ENCODE peak calls at places on chromosomes 2 and 18, in five cellular contexts. One of them, this sample, is unnamed.

GRCh38 chr2:171778515-171778914 is 91.2 kb downstream of the DYNC1I2 start:
- DNase-seq in RWPE2: no peak
- DNase-seq in stimulated activated CD8-positive, alpha-beta memory T cell treated with anti-CD3 and anti-CD28 coated beads, Interleukin-15, amount 100 ng/mL, for 24 hours: no peak
- DNase-seq in astrocyte of the hippocampus: no peak
- DNase-seq in A549: no peak
- DNase-seq in this sample: no peak

GRCh38 chr2:159775006-159775405 is 23.0 kb downstream of the CD302 start:
- DNase-seq in RWPE2: no peak
- DNase-seq in stimulated activated CD8-positive, alpha-beta memory T cell treated with anti-CD3 and anti-CD28 coated beads, Interleukin-15, amount 100 ng/mL, for 24 hours: no peak
- DNase-seq in astrocyte of the hippocampus: no peak
- DNase-seq in A549: no peak
- DNase-seq in this sample: no peak

GRCh38 chr2:239193925-239194687 is 206.7 kb downstream of the HDAC4 start:
- DNase-seq in RWPE2: no peak
- DNase-seq in stimulated activated CD8-positive, alpha-beta memory T cell treated with anti-CD3 and anti-CD28 coated beads, Interleukin-15, amount 100 ng/mL, for 24 hours: no peak
- DNase-seq in astrocyte of the hippocampus: no peak
- DNase-seq in A549: no peak
- DNase-seq in this sample: no peak

GRCh38 chr2:152411154-152411553 is 76.2 kb downstream of the FMNL2 start:
- DNase-seq in RWPE2: no peak
- DNase-seq in stimulated activated CD8-positive, alpha-beta memory T cell treated with anti-CD3 and anti-CD28 coated beads, Interleukin-15, amount 100 ng/mL, for 24 hours: no peak
- DNase-seq in astrocyte of the hippocampus: no peak
- DNase-seq in A549: no peak
- DNase-seq in this sample: no peak

GRCh38 chr2:45018033-45018432 is 8.8 kb upstream of the SIX2 start:
- DNase-seq in RWPE2: no peak
- DNase-seq in stimulated activated CD8-positive, alpha-beta memory T cell treated with anti-CD3 and anti-CD28 coated beads, Interleukin-15, amount 100 ng/mL, for 24 hours: no peak
- DNase-seq in astrocyte of the hippocampus: no peak
- DNase-seq in A549: no peak
- DNase-seq in this sample: no peak

GRCh38 chr2:151029406-151030157 is 232.1 kb downstream of the RBM43 start:
- DNase-seq in RWPE2: no peak
- DNase-seq in stimulated activated CD8-positive, alpha-beta memory T cell treated with anti-CD3 and anti-CD28 coated beads, Interleukin-15, amount 100 ng/mL, for 24 hours: no peak
- DNase-seq in astrocyte of the hippocampus: peak; percentile 35
- DNase-seq in A549: no peak
- DNase-seq in this sample: no peak

GRCh38 chr2:176960736-176961135 is 251.9 kb upstream of the HNRNPA3 start:
- DNase-seq in RWPE2: no peak
- DNase-seq in stimulated activated CD8-positive, alpha-beta memory T cell treated with anti-CD3 and anti-CD28 coated beads, Interleukin-15, amount 100 ng/mL, for 24 hours: no peak
- DNase-seq in astrocyte of the hippocampus: peak; percentile 5
- DNase-seq in A549: no peak
- DNase-seq in this sample: no peak

GRCh38 chr2:15313657-15314056 is 247.5 kb downstream of the NBAS start:
- DNase-seq in RWPE2: no peak
- DNase-seq in stimulated activated CD8-positive, alpha-beta memory T cell treated with anti-CD3 and anti-CD28 coated beads, Interleukin-15, amount 100 ng/mL, for 24 hours: no peak
- DNase-seq in astrocyte of the hippocampus: peak; percentile 72
- DNase-seq in A549: no peak
- DNase-seq in this sample: no peak

GRCh38 chr2:71154798-71155197 is 24.4 kb downstream of the MPHOSPH10 start:
- DNase-seq in RWPE2: no peak
- DNase-seq in stimulated activated CD8-positive, alpha-beta memory T cell treated with anti-CD3 and anti-CD28 coated beads, Interleukin-15, amount 100 ng/mL, for 24 hours: no peak
- DNase-seq in astrocyte of the hippocampus: no peak
- DNase-seq in A549: peak; percentile 32
- DNase-seq in this sample: no peak

GRCh38 chr2:26649322-26649721 is 8.2 kb upstream of the CIB4 start:
- DNase-seq in RWPE2: no peak
- DNase-seq in stimulated activated CD8-positive, alpha-beta memory T cell treated with anti-CD3 and anti-CD28 coated beads, Interleukin-15, amount 100 ng/mL, for 24 hours: no peak
- DNase-seq in astrocyte of the hippocampus: no peak
- DNase-seq in A549: no peak
- DNase-seq in this sample: no peak

GRCh38 chr2:44016282-44016681 is 20.5 kb upstream of the LRPPRC start:
- DNase-seq in RWPE2: no peak
- DNase-seq in stimulated activated CD8-positive, alpha-beta memory T cell treated with anti-CD3 and anti-CD28 coated beads, Interleukin-15, amount 100 ng/mL, for 24 hours: no peak
- DNase-seq in astrocyte of the hippocampus: peak; percentile 82
- DNase-seq in A549: no peak
- DNase-seq in this sample: peak; percentile 16

GRCh38 chr18:46566111-46566510 is 90.9 kb downstream of the LOXHD1 start:
- DNase-seq in RWPE2: no peak
- DNase-seq in stimulated activated CD8-positive, alpha-beta memory T cell treated with anti-CD3 and anti-CD28 coated beads, Interleukin-15, amount 100 ng/mL, for 24 hours: no peak
- DNase-seq in astrocyte of the hippocampus: no peak
- DNase-seq in A549: no peak
- DNase-seq in this sample: no peak

GRCh38 chr2:150598383-150598782 is 110.9 kb upstream of the RND3 start:
- DNase-seq in RWPE2: no peak
- DNase-seq in stimulated activated CD8-positive, alpha-beta memory T cell treated with anti-CD3 and anti-CD28 coated beads, Interleukin-15, amount 100 ng/mL, for 24 hours: no peak
- DNase-seq in astrocyte of the hippocampus: peak; percentile 29
- DNase-seq in A549: no peak
- DNase-seq in this sample: no peak

GRCh38 chr2:69716555-69717120 is 25.3 kb upstream of the ANXA4 start:
- DNase-seq in RWPE2: no peak
- DNase-seq in stimulated activated CD8-positive, alpha-beta memory T cell treated with anti-CD3 and anti-CD28 coated beads, Interleukin-15, amount 100 ng/mL, for 24 hours: no peak
- DNase-seq in astrocyte of the hippocampus: peak; percentile 32
- DNase-seq in A549: no peak
- DNase-seq in this sample: no peak

GRCh38 chr2:201698588-201699226 is at the start of gene MPP4:
- DNase-seq in RWPE2: no peak
- DNase-seq in stimulated activated CD8-positive, alpha-beta memory T cell treated with anti-CD3 and anti-CD28 coated beads, Interleukin-15, amount 100 ng/mL, for 24 hours: no peak
- DNase-seq in astrocyte of the hippocampus: peak; percentile 38
- DNase-seq in A549: no peak
- DNase-seq in this sample: no peak

GRCh38 chr2:96685285-96685591 is 42.7 kb downstream of the FER1L5 start:
- DNase-seq in RWPE2: no peak
- DNase-seq in stimulated activated CD8-positive, alpha-beta memory T cell treated with anti-CD3 and anti-CD28 coated beads, Interleukin-15, amount 100 ng/mL, for 24 hours: no peak
- DNase-seq in astrocyte of the hippocampus: no peak
- DNase-seq in A549: no peak
- DNase-seq in this sample: no peak

GRCh38 chr2:151826737-151827157 is 1.5 kb downstream of the ARL5A start:
- DNase-seq in RWPE2: no peak
- DNase-seq in stimulated activated CD8-positive, alpha-beta memory T cell treated with anti-CD3 and anti-CD28 coated beads, Interleukin-15, amount 100 ng/mL, for 24 hours: no peak
- DNase-seq in astrocyte of the hippocampus: peak; percentile 29
- DNase-seq in A549: no peak
- DNase-seq in this sample: no peak

GRCh38 chr2:240800241-240800640 is 19.8 kb downstream of the KIF1A start:
- DNase-seq in RWPE2: no peak
- DNase-seq in stimulated activated CD8-positive, alpha-beta memory T cell treated with anti-CD3 and anti-CD28 coated beads, Interleukin-15, amount 100 ng/mL, for 24 hours: no peak
- DNase-seq in astrocyte of the hippocampus: peak; percentile 96
- DNase-seq in A549: no peak
- DNase-seq in this sample: no peak

GRCh38 chr2:240714747-240715725 is 23.4 kb downstream of the AQP12A start:
- DNase-seq in RWPE2: no peak
- DNase-seq in stimulated activated CD8-positive, alpha-beta memory T cell treated with anti-CD3 and anti-CD28 coated beads, Interleukin-15, amount 100 ng/mL, for 24 hours: no peak
- DNase-seq in astrocyte of the hippocampus: no peak
- DNase-seq in A549: no peak
- DNase-seq in this sample: no peak

GRCh38 chr2:144875996-144876395 is 356.1 kb upstream of the ZEB2 start:
- DNase-seq in RWPE2: no peak
- DNase-seq in stimulated activated CD8-positive, alpha-beta memory T cell treated with anti-CD3 and anti-CD28 coated beads, Interleukin-15, amount 100 ng/mL, for 24 hours: no peak
- DNase-seq in astrocyte of the hippocampus: peak; percentile 34
- DNase-seq in A549: no peak
- DNase-seq in this sample: no peak

GRCh38 chr2:217340176-217340575 is 480.3 kb upstream of the TNP1 start:
- DNase-seq in RWPE2: no peak
- DNase-seq in stimulated activated CD8-positive, alpha-beta memory T cell treated with anti-CD3 and anti-CD28 coated beads, Interleukin-15, amount 100 ng/mL, for 24 hours: no peak
- DNase-seq in astrocyte of the hippocampus: no peak
- DNase-seq in A549: no peak
- DNase-seq in this sample: no peak

GRCh38 chr2:51068237-51068636 is 36.3 kb upstream of the NRXN1 start:
- DNase-seq in RWPE2: no peak
- DNase-seq in stimulated activated CD8-positive, alpha-beta memory T cell treated with anti-CD3 and anti-CD28 coated beads, Interleukin-15, amount 100 ng/mL, for 24 hours: no peak
- DNase-seq in astrocyte of the hippocampus: no peak
- DNase-seq in A549: no peak
- DNase-seq in this sample: no peak

GRCh38 chr2:188519133-188519532 is 227.5 kb downstream of the GULP1 start:
- DNase-seq in RWPE2: no peak
- DNase-seq in stimulated activated CD8-positive, alpha-beta memory T cell treated with anti-CD3 and anti-CD28 coated beads, Interleukin-15, amount 100 ng/mL, for 24 hours: no peak
- DNase-seq in astrocyte of the hippocampus: no peak
- DNase-seq in A549: no peak
- DNase-seq in this sample: no peak

GRCh38 chr2:205056066-205056678 is 510.9 kb downstream of the PARD3B start:
- DNase-seq in RWPE2: no peak
- DNase-seq in stimulated activated CD8-positive, alpha-beta memory T cell treated with anti-CD3 and anti-CD28 coated beads, Interleukin-15, amount 100 ng/mL, for 24 hours: no peak
- DNase-seq in astrocyte of the hippocampus: no peak
- DNase-seq in A549: no peak
- DNase-seq in this sample: no peak

GRCh38 chr18:28267878-28268625 is 91.1 kb upstream of the CDH2 start:
- DNase-seq in RWPE2: no peak
- DNase-seq in stimulated activated CD8-positive, alpha-beta memory T cell treated with anti-CD3 and anti-CD28 coated beads, Interleukin-15, amount 100 ng/mL, for 24 hours: no peak
- DNase-seq in astrocyte of the hippocampus: peak; percentile 32
- DNase-seq in A549: no peak
- DNase-seq in this sample: no peak

GRCh38 chr2:217223222-217223930 is 363.5 kb upstream of the TNP1 start:
- DNase-seq in RWPE2: no peak
- DNase-seq in stimulated activated CD8-positive, alpha-beta memory T cell treated with anti-CD3 and anti-CD28 coated beads, Interleukin-15, amount 100 ng/mL, for 24 hours: no peak
- DNase-seq in astrocyte of the hippocampus: peak; percentile 63
- DNase-seq in A549: no peak
- DNase-seq in this sample: peak; percentile 56

GRCh38 chr2:181680937-181681811 is 857 bp upstream of the NEUROD1 start:
- DNase-seq in RWPE2: no peak
- DNase-seq in stimulated activated CD8-positive, alpha-beta memory T cell treated with anti-CD3 and anti-CD28 coated beads, Interleukin-15, amount 100 ng/mL, for 24 hours: no peak
- DNase-seq in astrocyte of the hippocampus: no peak
- DNase-seq in A549: no peak
- DNase-seq in this sample: no peak

GRCh38 chr18:50558948-50559749 is 738 bp upstream of the MAPK4 start:
- DNase-seq in RWPE2: no peak
- DNase-seq in stimulated activated CD8-positive, alpha-beta memory T cell treated with anti-CD3 and anti-CD28 coated beads, Interleukin-15, amount 100 ng/mL, for 24 hours: no peak
- DNase-seq in astrocyte of the hippocampus: peak; percentile 10
- DNase-seq in A549: no peak
- DNase-seq in this sample: no peak

This sample was measured in activated T-helper 2 cell treated with anti-CD3 and anti-CD28 coated beads, Interferon-gamma antibody, Interleukin-2, Interleukin-4, amounts not matched to agents 10 μg/mL and 5 μg/mL and 100 μg/mL, durations not matched to agents 14 hours and 24 hours and 36 hours.